ENCODE peak calls at places on chromosomes 1 and 21, in eight cellular contexts. M is HFF-Myc, A is heart right ventricle, Q is astrocyte of the hippocampus, S is HFFc6, G is HT1080, I is endothelial cell, E is GM03348. J is an unnamed sample.
A peak's percentile ranks its signal among the peaks of the same experiment; 100 is the strongest.

GRCh38 chr1:15799004-15799867 is 8.2 kb downstream of the UQCRHL start:
- DNase-seq in S (peak; percentile 90), I (no peak), M (peak; percentile 83), A (peak; percentile 31), G (peak; percentile 95), Q (peak; percentile 99), E (peak; percentile 97), J (no peak)

GRCh38 chr1:2021550-2021949 is 2.4 kb downstream of the GABRD start:
- DNase-seq in G (no peak), S (no peak), Q (no peak), M (no peak), I (no peak), A (no peak), E (no peak), J (no peak)

GRCh38 chr21:42793774-42794173 is 85.6 kb downstream of the WDR4 start:
- DNase-seq in I (no peak), M (no peak), A (no peak), G (no peak), E (no peak), Q (no peak), S (no peak), J (no peak)

GRCh38 chr21:31293986-31294385 is 50.1 kb downstream of the TIAM1 start:
- DNase-seq in Q (peak; percentile 90), S (peak; percentile 19), I (no peak), A (no peak), M (peak; percentile 22), G (peak; percentile 92), E (peak; percentile 89), J (no peak)

GRCh38 chr21:14531927-14532326 is 14.2 kb downstream of the SAMSN1 start:
- DNase-seq in S (no peak), E (no peak), I (no peak), A (no peak), G (no peak), Q (no peak), M (no peak), J (no peak)

GRCh38 chr1:19918057-19918456 is 5.4 kb downstream of the PLA2G2E start:
- DNase-seq in S (peak; percentile 58), A (peak; percentile 75), G (peak; percentile 64), Q (peak; percentile 89), I (peak; percentile 83), E (peak; percentile 90), M (peak; percentile 61), J (peak; percentile 55)

GRCh38 chr21:46091631-46092025 is 6.3 kb upstream of the COL6A2 start:
- DNase-seq in G (no peak), E (no peak), S (no peak), M (no peak), A (no peak), I (no peak), Q (no peak), J (no peak)

GRCh38 chr1:156959414-156959813 is 39.0 kb downstream of the LRRC71 start:
- DNase-seq in I (no peak), G (no peak), E (peak; percentile 33), S (peak; percentile 20), M (peak; percentile 24), A (no peak), Q (no peak), J (no peak)

GRCh38 chr1:222167111-222167510 is 380.8 kb downstream of the HHIPL2 start:
- DNase-seq in M (peak; percentile 44), I (peak; percentile 38), A (peak; percentile 16), S (peak; percentile 90), E (peak; percentile 82), Q (peak; percentile 67), G (peak; percentile 97), J (peak; percentile 13)

GRCh38 chr1:54800899-54801759 is at the start of gene TTC22:
- DNase-seq in A (no peak), S (no peak), I (peak; percentile 19), Q (peak; percentile 18), E (peak; percentile 47), M (no peak), G (no peak), J (no peak)

GRCh38 chr1:156750191-156750931 is 1.1 kb downstream of the HDGF start:
- DNase-seq in Q (peak; percentile 28), M (no peak), G (peak; percentile 46), I (no peak), S (no peak), A (no peak), E (peak; percentile 31), J (peak; percentile 57)

GRCh38 chr21:28509031-28509430 is 483.6 kb downstream of the LTN1 start:
- DNase-seq in G (no peak), A (no peak), S (no peak), Q (no peak), E (no peak), I (no peak), M (no peak), J (no peak)

GRCh38 chr1:7372477-7373120 is 398.5 kb upstream of the VAMP3 start:
- DNase-seq in E (no peak), G (no peak), Q (no peak), A (no peak), S (no peak), M (no peak), I (no peak), J (no peak)

GRCh38 chr21:37862536-37862935 is 53.7 kb downstream of the KCNJ6 start:
- DNase-seq in M (no peak), S (peak; percentile 25), A (no peak), I (peak; percentile 22), Q (peak; percentile 61), E (peak; percentile 44), G (no peak), J (peak; percentile 65)

GRCh38 chr1:175498002-175498401 is 245.4 kb downstream of the TNR start:
- DNase-seq in G (peak; percentile 11), E (peak; percentile 15), Q (peak; percentile 24), A (no peak), I (no peak), S (no peak), M (no peak), J (no peak)

GRCh38 chr1:155946633-155947219 is 5.3 kb downstream of the RXFP4 start:
- DNase-seq in E (no peak), S (no peak), G (no peak), A (no peak), Q (no peak), I (no peak), M (no peak), J (no peak)

GRCh38 chr1:236795757-236796719 is 946 bp downstream of the MTR start:
- DNase-seq in A (no peak), E (peak; percentile 16), I (peak; percentile 4), Q (no peak), S (peak; percentile 17), G (no peak), M (no peak), J (peak; percentile 37)

GRCh38 chr1:1069711-1070676 is 4.1 kb downstream of the RNF223 start:
- DNase-seq in Q (no peak), E (no peak), A (no peak), S (peak; percentile 16), I (no peak), G (no peak), M (no peak), J (no peak)

GRCh38 chr1:204968946-204969345 is 74.1 kb upstream of the CNTN2 start:
- DNase-seq in M (no peak), G (no peak), I (no peak), A (no peak), S (no peak), Q (no peak), E (no peak), J (no peak)

GRCh38 chr1:184222561-184223157 is 164.2 kb upstream of the C1orf21 start:
- DNase-seq in S (peak; percentile 42), M (no peak), E (peak; percentile 83), A (peak; percentile 48), G (peak; percentile 41), Q (peak; percentile 51), I (peak; percentile 59), J (peak; percentile 71)

GRCh38 chr1:197908695-197909336 is 6.4 kb downstream of the C1orf53 start:
- DNase-seq in A (no peak), G (no peak), E (no peak), S (peak; percentile 65), I (no peak), Q (peak; percentile 56), M (no peak), J (no peak)

GRCh38 chr1:147504801-147505303 is 36.4 kb upstream of the BCL9 start:
- DNase-seq in A (no peak), Q (peak; percentile 83), S (peak; percentile 5), G (no peak), E (peak; percentile 37), M (no peak), I (peak; percentile 41), J (peak; percentile 80)

GRCh38 chr1:232044728-232045127 is 418.1 kb downstream of the DISC1 start:
- DNase-seq in Q (no peak), A (no peak), G (no peak), M (no peak), S (no peak), E (no peak), I (no peak), J (no peak)

GRCh38 chr21:24870633-24871032 is 736.6 kb downstream of the MRPL39 start:
- DNase-seq in I (no peak), M (no peak), S (no peak), A (no peak), G (no peak), Q (no peak), E (no peak), J (peak; percentile 24)

GRCh38 chr1:228032041-228032440 is 25.2 kb downstream of the WNT3A start:
- DNase-seq in M (no peak), G (no peak), S (no peak), A (no peak), I (no peak), E (no peak), Q (no peak), J (no peak)

GRCh38 chr1:20666804-20667203 is 5.6 kb upstream of the DDOST start:
- DNase-seq in G (peak; percentile 63), S (no peak), Q (no peak), E (no peak), M (peak; percentile 16), I (no peak), A (no peak), J (no peak)

GRCh38 chr1:23599125-23599524 is 39.8 kb upstream of the ID3 start:
- DNase-seq in A (no peak), I (no peak), S (no peak), G (no peak), E (no peak), Q (no peak), M (no peak), J (no peak)

GRCh38 chr1:182794802-182795201 is 5.2 kb downstream of the NPL start:
- DNase-seq in M (no peak), A (no peak), I (no peak), E (no peak), G (no peak), S (no peak), Q (no peak), J (no peak)

GRCh38 chr1:228391411-228392020 is 15.1 kb downstream of the TRIM11 start:
- DNase-seq in S (no peak), E (no peak), I (no peak), A (peak; percentile 7), Q (no peak), M (no peak), G (no peak), J (no peak)

GRCh38 chr1:162755306-162755705 is 35.2 kb upstream of the HSD17B7 start:
- DNase-seq in A (no peak), I (no peak), G (peak; percentile 43), E (no peak), M (no peak), Q (no peak), S (peak; percentile 31), J (no peak)

GRCh38 chr1:32273389-32274208 is 18.3 kb upstream of the HDAC1 start:
- DNase-seq in Q (peak; percentile 30), G (peak; percentile 73), M (no peak), A (no peak), I (no peak), S (no peak), E (no peak), J (peak; percentile 40)